ENCODE peak calls at places on chromosomes 2 and 18, in seven cellular contexts. P is NCI-H1436; F is sciatic nerve; K is SK-N-SH; I is activated naive CD4-positive, alpha-beta T cell treated with Interleukin-2 at 50 U/mL for 16 hours; A is hepatic stellate cell; X is AG09309. R is an unnamed sample.

GRCh38 chr2:168687314-168687713 is 115.1 kb upstream of the NOSTRIN start:
- DNase-seq in I (no peak), P (no peak), F (no peak), K (no peak), X (no peak), A (no peak), R (no peak)

GRCh38 chr2:64989126-64989981 is at the start of gene SLC1A4:
- DNase-seq in I (peak; percentile 92), X (peak; percentile 62), A (peak; percentile 95), F (peak; percentile 96), P (peak; percentile 89), K (peak; percentile 97), R (peak; percentile 90)

GRCh38 chr18:55284614-55285013 is 303.4 kb downstream of the TCF4 start:
- DNase-seq in X (no peak), I (no peak), P (no peak), A (no peak), F (no peak), K (no peak), R (no peak)

GRCh38 chr2:127181851-127182250 is 38.2 kb downstream of the CYP27C1 start:
- DNase-seq in I (no peak), X (no peak), A (no peak), K (no peak), P (no peak), F (peak; percentile 25), R (no peak)

GRCh38 chr2:37300578-37300977 is 24.1 kb downstream of the PRKD3 start:
- DNase-seq in K (no peak), X (no peak), I (no peak), A (no peak), P (no peak), F (no peak), R (no peak)

GRCh38 chr2:144249035-144249637 is 270.8 kb downstream of the ZEB2 start:
- DNase-seq in X (no peak), F (no peak), A (peak; percentile 9), I (no peak), P (no peak), K (no peak), R (no peak)

GRCh38 chr2:158172719-158173118 is 71.0 kb downstream of the UPP2 start:
- DNase-seq in F (no peak), K (peak; percentile 2), X (no peak), P (no peak), A (no peak), I (no peak), R (no peak)

GRCh38 chr18:13175754-13176210 is 42.8 kb upstream of the LDLRAD4 start:
- DNase-seq in F (no peak), A (no peak), I (no peak), K (no peak), P (no peak), X (no peak), R (no peak)

GRCh38 chr2:9142551-9143263 is 63.9 kb upstream of the ASAP2 start:
- DNase-seq in K (peak; percentile 94), P (peak; percentile 70), F (peak; percentile 94), X (peak; percentile 51), A (peak; percentile 93), I (peak; percentile 84), R (peak; percentile 89)

GRCh38 chr18:11995445-11996189 is 14.3 kb downstream of the IMPA2 start:
- DNase-seq in F (peak; percentile 86), P (peak; percentile 26), K (peak; percentile 74), A (peak; percentile 79), X (peak; percentile 37), I (peak; percentile 60), R (peak; percentile 66)

GRCh38 chr2:66571873-66572272 is 136.9 kb downstream of the MEIS1 start:
- DNase-seq in P (no peak), A (no peak), X (no peak), F (no peak), I (no peak), K (no peak), R (no peak)

GRCh38 chr2:130728007-130728454 is 839 bp upstream of the GPR148 start:
- DNase-seq in K (no peak), P (no peak), A (no peak), I (peak; percentile 54), F (no peak), X (no peak), R (no peak)

GRCh38 chr18:57627488-57627887 is 5.9 kb upstream of the NARS1 start:
- DNase-seq in F (no peak), I (no peak), A (peak; percentile 46), K (no peak), P (no peak), X (no peak), R (no peak)

GRCh38 chr2:88071365-88071764 is 3.7 kb downstream of the SMYD1 start:
- DNase-seq in X (no peak), K (no peak), F (no peak), P (no peak), I (no peak), A (no peak), R (no peak)

GRCh38 chr2:47249931-47250330 is 94.8 kb upstream of the STPG4 start:
- DNase-seq in F (no peak), K (no peak), X (no peak), P (no peak), A (no peak), I (no peak), R (no peak)

GRCh38 chr2:239826786-239827510 is 198.2 kb downstream of the NDUFA10 start:
- DNase-seq in P (no peak), F (peak; percentile 55), A (no peak), X (no peak), I (no peak), K (peak; percentile 4), R (no peak)

GRCh38 chr2:188388831-188389230 is 97.2 kb downstream of the GULP1 start:
- DNase-seq in F (no peak), P (no peak), X (no peak), I (no peak), K (no peak), A (no peak), R (no peak)

GRCh38 chr2:61988462-61989366 is 83.2 kb downstream of the COMMD1 start:
- DNase-seq in P (no peak), K (no peak), A (no peak), I (no peak), X (no peak), F (no peak), R (no peak)

GRCh38 chr18:42094875-42095274 is 139.8 kb downstream of the PIK3C3 start:
- DNase-seq in K (no peak), P (no peak), I (no peak), A (no peak), F (no peak), X (no peak), R (no peak)

GRCh38 chr2:200025717-200026116 is 70.3 kb downstream of the MAIP1 start:
- DNase-seq in F (no peak), P (no peak), K (no peak), X (no peak), A (no peak), I (no peak), R (no peak)

GRCh38 chr2:239739206-239739605 is 285.9 kb downstream of the NDUFA10 start:
- DNase-seq in X (no peak), K (no peak), A (no peak), F (no peak), P (no peak), I (no peak), R (no peak)

GRCh38 chr18:74351354-74351753 is 35.7 kb downstream of the C18orf63 start:
- DNase-seq in K (no peak), X (no peak), P (no peak), I (no peak), A (peak; percentile 26), F (no peak), R (no peak)

GRCh38 chr2:86608832-86609231 is 14.8 kb downstream of the RNF103 start:
- DNase-seq in F (no peak), K (no peak), P (no peak), A (no peak), I (no peak), X (no peak), R (no peak)

GRCh38 chr2:10659898-10660568 is 29.7 kb downstream of the NOL10 start:
- DNase-seq in F (no peak), K (peak; percentile 70), I (peak; percentile 51), P (peak; percentile 2), X (peak; percentile 53), A (peak; percentile 79), R (peak; percentile 87)

GRCh38 chr2:172275239-172275638 is 152.1 kb upstream of the ITGA6 start:
- DNase-seq in K (no peak), X (no peak), A (no peak), P (no peak), I (no peak), F (no peak), R (no peak)

GRCh38 chr2:202945-203344 is 60.9 kb downstream of the SH3YL1 start:
- DNase-seq in F (no peak), I (no peak), X (no peak), A (no peak), K (no peak), P (no peak), R (no peak)

GRCh38 chr18:13471971-13472628 is 253.5 kb downstream of the LDLRAD4 start:
- DNase-seq in K (no peak), I (no peak), P (no peak), F (peak; percentile 56), A (no peak), X (no peak), R (no peak)

GRCh38 chr18:22467760-22468553 is 50.2 kb upstream of the CTAGE1 start:
- DNase-seq in K (no peak), P (no peak), I (no peak), X (peak; percentile 96), A (peak; percentile 67), F (no peak), R (peak; percentile 69)

GRCh38 chr2:197437380-197437779 is 2.6 kb upstream of the SF3B1 start:
- DNase-seq in X (no peak), A (no peak), F (no peak), K (no peak), P (no peak), I (no peak), R (no peak)

R was measured in HTR-8/SVneo.